ENCODE peak calls at places on chromosome 22, in five cellular contexts. K, R, M, D and O are unnamed samples. For H3K36me3, the result is how much of the 10 kb centered on the place peaks cover.

GRCh38 chr22:32474635-32475427 is at the start of gene FBXO7:
- DNase-seq in K (peak), R (peak), M (peak), D (peak), O (peak)

GRCh38 chr22:31912402-31912733 is 32.0 kb upstream of the YWHAH start:
- DNase-seq in K (no peak), R (no peak), M (peak), D (no peak), O (no peak)

GRCh38 chr22:23750374-23750743 is 553 bp downstream of the ZNF70 start:
- DNase-seq in K (no peak), R (no peak), M (no peak), D (no peak), O (no peak)

GRCh38 chr22:38751422-38752346 is 4.1 kb downstream of the SUN2 start:
- DNase-seq in K (no peak), R (no peak), M (no peak), D (no peak), O (no peak)

GRCh38 chr22:39656495-39657490 is 86.2 kb downstream of the CACNA1I start:
- DNase-seq in K (no peak), R (no peak), M (no peak), D (no peak), O (no peak)

GRCh38 chr22:34105461-34106062 is 185.3 kb upstream of the LARGE1 start:
- DNase-seq in K (peak), R (peak), M (no peak), D (peak), O (no peak)

GRCh38 chr22:40583058-40583741 is 53.3 kb downstream of the MRTFA start:
- DNase-seq in K (no peak), R (no peak), M (no peak), D (no peak), O (no peak)

GRCh38 chr22:47444746-47445065 is 682.3 kb downstream of the TBC1D22A start:
- DNase-seq in K (no peak), R (no peak), M (no peak), D (no peak), O (no peak)

GRCh38 chr22:40524392-40525249 is 111.9 kb downstream of the MRTFA start:
- DNase-seq in K (no peak), R (no peak), M (peak), D (peak), O (no peak)

GRCh38 chr22:19766506-19767426 is 6.2 kb downstream of the TBX1 start:
- DNase-seq in K (no peak), R (peak), M (no peak), D (peak), O (no peak)

GRCh38 chr22:40728731-40729189 is 49.5 kb downstream of the MCHR1 start:
- DNase-seq in K (no peak), R (no peak), M (no peak), D (no peak), O (no peak)

GRCh38 chr22:30890689-30891442 is 77.7 kb downstream of the MORC2 start:
- DNase-seq in K (no peak), R (peak), M (peak), D (peak), O (no peak)

GRCh38 chr22:25403284-25403606 is 161.2 kb upstream of the GRK3 start:
- DNase-seq in K (no peak), R (no peak), M (peak), D (no peak), O (no peak)

GRCh38 chr22:30606455-30607299 is at the start of gene TCN2:
- DNase-seq in K (peak), R (peak), M (peak), D (peak), O (no peak)

GRCh38 chr22:23696326-23696851 is 5.6 kb downstream of the RGL4 start:
- DNase-seq in K (no peak), R (no peak), M (peak), D (no peak), O (no peak)

GRCh38 chr22:22880645-22881044 is 7.0 kb upstream of the IGLL5 start:
- DNase-seq in K (no peak), R (no peak), M (no peak), D (no peak), O (no peak)

GRCh38 chr22:31346255-31346732 is at the start of gene PATZ1:
- DNase-seq in K (peak), R (peak), M (peak), D (peak), O (no peak)

GRCh38 chr22:27952779-27953178 is 33.7 kb upstream of the PITPNB start:
- DNase-seq in K (no peak), R (no peak), M (no peak), D (no peak), O (no peak)

GRCh38 chr22:19120829-19121630 is 1.2 kb downstream of the DGCR2 start:
- DNase-seq in K (no peak), R (no peak), M (peak), D (peak), O (no peak)

GRCh38 chr22:48941903-48942625 is 885.6 kb downstream of the BRD1 start:
- DNase-seq in K (no peak), R (no peak), M (no peak), D (no peak), O (no peak)

GRCh38 chr22:30926706-30927105 is 41.9 kb downstream of the MORC2 start:
- DNase-seq in K (no peak), R (no peak), M (no peak), D (no peak), O (no peak)

GRCh38 chr22:21845558-21846452 is 21.6 kb downstream of the MAPK1 start:
- DNase-seq in K (no peak), R (no peak), M (no peak), D (no peak), O (no peak)

GRCh38 chr22:32752868-32753520 is 48.5 kb upstream of the TIMP3 start:
- DNase-seq in K (peak), R (no peak), M (peak), D (no peak), O (no peak)

GRCh38 chr22:20595461-20595860 is 88.1 kb downstream of the MED15 start:
- DNase-seq in K (no peak), R (no peak), M (no peak), D (no peak), O (no peak)

GRCh38 chr22:21646608-21647590 is 4.8 kb downstream of the SDF2L1 start:
- DNase-seq in K (peak), R (peak), M (peak), D (peak), O (no peak)

GRCh38 chr22:48278620-48279464 is 1516.4 kb downstream of the TBC1D22A start:
- DNase-seq in K (no peak), R (no peak), M (no peak), D (no peak), O (no peak)

GRCh38 chr22:50245214-50246072 is 620 bp upstream of the TUBGCP6 start:
- DNase-seq in K (no peak), R (peak), M (no peak), D (no peak), O (no peak)

GRCh38 chr22:31343235-31344191 is 2.6 kb downstream of the PATZ1 start:
- DNase-seq in K (no peak), R (peak), M (peak), D (peak), O (no peak)

GRCh38 chr22:31692186-31692886 is 30.3 kb upstream of the PISD start:
- DNase-seq in K (no peak), R (no peak), M (peak), D (no peak), O (no peak)

GRCh38 chr22:36914383-36914752 is 940 bp downstream of the CSF2RB start:
- DNase-seq in K (no peak), R (no peak), M (no peak), D (no peak), O (no peak)
- H3K4me3 ChIP-seq in K (no peak), R (no peak), M (no peak), D (no peak), O (no peak)

GRCh38 chr22:43995057-43995685 is 28.9 kb upstream of the PARVB start:
- DNase-seq in K (no peak), R (no peak), M (no peak), D (no peak), O (no peak)
- H3K36me3 ChIP-seq in K (under half), R (half or more), M (half or more), D (under half), O (under half)

GRCh38 chr22:46055851-46056168 is 78.8 kb upstream of the WNT7B start:
- DNase-seq in K (no peak), R (no peak), M (no peak), D (no peak), O (no peak)

GRCh38 chr22:46057762-46058420 is 80.9 kb upstream of the WNT7B start:
- DNase-seq in K (peak), R (peak), M (no peak), D (no peak), O (no peak)

GRCh38 chr22:46057206-46057605 is 80.2 kb upstream of the WNT7B start:
- DNase-seq in K (peak), R (no peak), M (no peak), D (no peak), O (no peak)

GRCh38 chr22:46055176-46055850 is 78.4 kb upstream of the WNT7B start:
- DNase-seq in K (peak), R (peak), M (no peak), D (no peak), O (no peak)

GRCh38 chr22:46056169-46057041 is 79.4 kb upstream of the WNT7B start:
- DNase-seq in K (peak), R (peak), M (no peak), D (no peak), O (no peak)
- H3K4me3 ChIP-seq in K (peak), R (peak), M (no peak), D (no peak), O (peak)

GRCh38 chr22:29268511-29269229 is 602 bp downstream of the EWSR1 start:
- DNase-seq in K (peak), R (peak), M (peak), D (peak), O (no peak)
- H3K36me3 ChIP-seq in K (under half), R (under half), M (under half), D (under half), O (under half)

GRCh38 chr22:26481112-26481693 is 2.4 kb downstream of the HPS4 start:
- DNase-seq in K (no peak), R (no peak), M (no peak), D (no peak), O (no peak)
- H3K4me3 ChIP-seq in K (no peak), R (no peak), M (no peak), D (peak), O (no peak)